ENCODE peak calls at places on chromosomes 1 and 21, in seven cellular contexts. I is CD8-positive, alpha-beta T cell; R is SJSA1; O is lower lobe of right lung; Q is GM06990; N is SK-N-SH; Z is RWPE2. W is an unnamed sample.

GRCh38 chr1:51473716-51474115 is 45.4 kb downstream of the EPS15 start:
- DNase-seq in N (no peak), Z (no peak), I (no peak), Q (no peak), R (no peak), O (no peak), W (no peak)

GRCh38 chr1:211324992-211325775 is 1.4 kb upstream of the TRAF5 start:
- DNase-seq in N (no peak), Z (no peak), Q (no peak), O (no peak), R (no peak), I (peak; percentile 44), W (no peak)

GRCh38 chr1:221845650-221846371 is 103.9 kb upstream of the DUSP10 start:
- DNase-seq in N (no peak), O (no peak), R (peak; percentile 72), Z (peak; percentile 79), Q (no peak), I (no peak), W (no peak)

GRCh38 chr21:34930971-34931370 is 118.1 kb downstream of the RUNX1 start:
- DNase-seq in O (no peak), I (no peak), Z (no peak), N (no peak), R (no peak), Q (no peak), W (no peak)

GRCh38 chr1:16038620-16038912 is 5.0 kb upstream of the CLCNKB start:
- DNase-seq in Z (no peak), R (no peak), N (no peak), O (no peak), Q (no peak), I (no peak), W (peak; percentile 76)

GRCh38 chr21:41112740-41113692 is 54.9 kb upstream of the BACE2 start:
- DNase-seq in O (no peak), Z (no peak), N (peak; percentile 23), Q (no peak), R (no peak), I (no peak), W (peak; percentile 46)

GRCh38 chr1:49102752-49103151 is 326.1 kb upstream of the BEND5 start:
- DNase-seq in Z (no peak), Q (no peak), I (no peak), R (no peak), N (no peak), O (no peak), W (no peak)

GRCh38 chr1:174723815-174724214 is 275.9 kb upstream of the CACYBP start:
- DNase-seq in Q (no peak), I (no peak), O (no peak), Z (no peak), N (no peak), R (no peak), W (no peak)

GRCh38 chr1:203888807-203889251 is 27.4 kb downstream of the SNRPE start:
- DNase-seq in O (no peak), Z (no peak), I (no peak), R (no peak), Q (no peak), N (no peak), W (no peak)

GRCh38 chr1:167714098-167714850 is 7.5 kb upstream of the MPZL1 start:
- DNase-seq in O (peak; percentile 91), N (peak; percentile 86), Z (peak; percentile 79), I (peak; percentile 93), R (peak; percentile 89), Q (peak; percentile 90), W (peak; percentile 87)

GRCh38 chr1:4802024-4802423 is 147.6 kb downstream of the AJAP1 start:
- DNase-seq in O (no peak), Q (no peak), R (no peak), Z (no peak), I (no peak), N (no peak), W (no peak)
- H3K4me3 ChIP-seq in O (no peak overlapping the region), Q (no peak overlapping the region), R (no peak overlapping the region), Z (no peak overlapping the region), I (no peak overlapping the region), N (no peak overlapping the region), W (no peak overlapping the region)

DNA sequence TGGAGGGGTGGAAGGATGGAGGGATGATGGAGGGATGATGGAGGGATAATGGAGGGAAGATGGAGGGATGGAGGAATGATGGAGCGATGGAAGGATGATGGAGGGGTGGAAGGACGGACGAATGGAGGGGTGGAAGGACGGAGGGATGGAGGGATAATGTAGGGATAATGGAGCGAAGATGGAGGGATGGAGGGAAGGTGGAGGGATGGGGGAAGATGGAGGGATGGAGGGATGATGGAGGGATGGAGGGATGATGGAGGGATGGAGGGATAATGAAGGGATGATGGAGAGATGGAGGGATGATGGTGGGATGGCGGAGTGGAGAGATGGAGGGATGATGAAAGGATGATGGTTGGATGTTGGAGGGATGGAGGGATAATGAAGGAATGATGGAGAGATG is 61.3 kb downstream of the KCNAB2 start:
- DNase-seq in I (no peak), R (no peak), N (no peak), O (no peak), Q (no peak), Z (no peak), W (no peak)
- H3K27me3 ChIP-seq in I (peaks cover 4% of the 10 kb centered on the region), R (no peaks in the 10 kb centered on the region), N (no peaks in the 10 kb centered on the region), O (peaks cover 60% of the 10 kb centered on the region), Q (no peaks in the 10 kb centered on the region), Z (no peaks in the 10 kb centered on the region), W (no peaks in the 10 kb centered on the region)

GRCh38 chr1:87329756-87330200 is 1.1 kb downstream of the LMO4 start:
- DNase-seq in I (no peak), N (no peak), R (no peak), Z (no peak), Q (no peak), O (no peak), W (peak; percentile 16)

GRCh38 chr1:87330954-87331318 is 2.3 kb downstream of the LMO4 start:
- DNase-seq in Z (no peak), R (no peak), Q (no peak), I (no peak), N (no peak), O (no peak), W (peak; percentile 53)

GRCh38 chr1:87329051-87329755 is 523 bp downstream of the LMO4 start:
- DNase-seq in O (peak; percentile 65), I (peak; percentile 63), N (peak; percentile 74), Q (peak; percentile 64), Z (no peak), R (peak; percentile 55), W (peak; percentile 78)

GRCh38 chr1:87331319-87332269 is 2.9 kb downstream of the LMO4 start:
- DNase-seq in Z (peak; percentile 74), I (peak; percentile 76), Q (peak; percentile 77), N (peak; percentile 54), R (peak; percentile 74), O (peak; percentile 86), W (peak; percentile 95)

GRCh38 chr1:87330201-87330953 is 1.7 kb downstream of the LMO4 start:
- DNase-seq in I (no peak), Z (no peak), R (no peak), Q (no peak), N (no peak), O (no peak), W (peak; percentile 67)
- H3K4me3 ChIP-seq in I (peak overlapping the region; percentile 50), Z (peak overlapping the region; percentile 94), R (peak overlapping the region; percentile 71), Q (peak overlapping the region; percentile 83), N (peak overlapping the region; percentile 84), O (peak overlapping the region; percentile 87), W (peak overlapping the region; percentile 86)

DNA sequence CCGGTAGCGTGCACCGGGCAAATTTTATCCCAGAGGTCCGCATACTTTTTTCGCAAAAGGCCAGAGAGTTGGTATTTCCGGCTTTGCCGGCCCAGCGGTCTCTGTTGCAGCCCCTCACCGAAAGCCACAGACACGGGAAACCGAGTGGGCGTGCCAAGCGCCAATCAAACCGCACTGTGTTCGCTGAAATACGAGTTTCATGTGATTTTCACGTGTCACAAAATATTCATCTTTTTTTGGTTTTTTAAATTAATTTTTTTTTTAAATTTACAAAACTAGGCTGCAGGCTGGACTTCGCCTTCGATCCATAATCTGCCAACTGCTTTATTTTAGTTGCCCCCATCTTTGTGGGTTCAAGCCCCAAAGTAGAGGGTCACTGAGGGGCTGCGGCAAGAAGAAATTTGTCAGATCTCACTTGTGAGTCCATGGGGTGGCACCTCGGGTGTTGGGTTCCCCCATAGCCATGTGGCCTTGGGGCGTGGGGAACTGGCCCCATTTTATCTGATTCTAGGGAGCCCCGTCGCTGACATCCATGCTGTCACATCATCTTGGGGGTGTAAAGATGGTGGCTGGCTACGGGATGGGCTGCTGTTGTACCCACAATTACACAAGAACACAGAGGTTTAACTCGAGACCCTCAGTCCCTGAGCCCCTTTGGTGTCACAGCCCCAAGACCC is 20.8 kb downstream of the SLC45A1 start:
- DNase-seq in O (no peak), N (no peak), R (no peak), Q (no peak), Z (no peak), I (no peak), W (no peak)
- H3K27me3 ChIP-seq in O (no peaks in the 10 kb centered on the region), N (no peaks in the 10 kb centered on the region), R (no peaks in the 10 kb centered on the region), Q (no peaks in the 10 kb centered on the region), Z (no peaks in the 10 kb centered on the region), I (no peaks in the 10 kb centered on the region), W (no peaks in the 10 kb centered on the region)

GRCh38 chr1:27011058-27011764 is 1.4 kb downstream of the TENT5B start:
- DNase-seq in Z (peak; percentile 97), R (peak; percentile 96), I (no peak), N (no peak), O (peak; percentile 81), Q (no peak), W (peak; percentile 95)

GRCh38 chr1:27010226-27010994 is 2.2 kb downstream of the TENT5B start:
- DNase-seq in O (no peak), I (no peak), Q (no peak), N (no peak), Z (no peak), R (no peak), W (peak; percentile 30)

GRCh38 chr1:27007909-27008582 is 4.6 kb downstream of the TENT5B start:
- DNase-seq in N (no peak), Z (no peak), O (peak; percentile 90), R (no peak), I (no peak), Q (no peak), W (peak; percentile 70)

GRCh38 chr1:27011976-27012563 is 580 bp downstream of the TENT5B start:
- DNase-seq in Z (no peak), Q (no peak), O (no peak), I (no peak), R (no peak), N (no peak), W (peak; percentile 46)

DNA sequence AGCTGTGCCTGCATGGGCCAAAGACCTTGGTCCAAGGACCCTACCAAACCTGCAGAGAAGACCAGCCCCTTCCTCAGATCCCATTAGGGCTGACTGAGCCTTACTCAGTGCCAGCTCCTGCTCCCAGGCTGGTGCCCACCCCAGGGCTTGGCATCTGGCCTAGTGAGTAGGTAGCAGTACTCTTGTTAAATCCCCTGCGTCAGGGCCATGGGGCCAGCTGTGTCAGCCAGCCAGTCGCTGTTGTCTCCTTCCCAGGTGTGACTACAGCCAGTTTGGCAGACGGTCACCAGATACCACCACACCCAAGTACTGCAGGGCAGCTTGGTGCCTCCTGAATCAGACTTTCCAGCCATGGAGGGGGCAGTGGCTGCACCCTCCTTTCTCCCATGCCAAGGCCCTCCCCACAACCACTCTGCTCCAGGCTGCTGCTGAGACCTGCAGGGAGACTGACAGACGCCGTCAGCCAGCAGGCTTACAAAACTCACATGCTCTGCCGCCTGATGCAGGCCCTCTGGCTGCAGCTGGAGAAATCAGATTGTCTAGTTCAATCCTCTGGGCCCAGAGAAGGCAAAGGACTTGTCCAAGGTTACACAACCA is 3.0 kb downstream of the TENT5B start:
- DNase-seq in R (no peak), Z (peak; percentile 85), I (no peak), O (peak; percentile 64), Q (no peak), N (no peak), W (peak; percentile 11)
- H3K4me3 ChIP-seq in R (no peak overlapping the region), Z (peak overlapping the region; percentile 93), I (no peak overlapping the region), O (peak overlapping the region; percentile 56), Q (no peak overlapping the region), N (no peak overlapping the region), W (peak overlapping the region; percentile 96)